ENCODE peak calls at places on chromosomes 3 and 15, in four cellular contexts. R, S, B and Y are unnamed samples.

GRCh38 chr15:98324341-98324970 is 323.9 kb upstream of the IGF1R start:
- DNase-seq in R (no peak), S (no peak), B (no peak), Y (no peak)

GRCh38 chr3:23116041-23116440 is 87.1 kb upstream of the UBE2E2 start:
- DNase-seq in R (no peak), S (no peak), B (no peak), Y (no peak)

GRCh38 chr3:13072239-13073041 is 789 bp downstream of the IQSEC1 start:
- DNase-seq in R (peak; percentile 47), S (no peak), B (no peak), Y (no peak)

GRCh38 chr3:44125882-44126281 is 115.8 kb upstream of the TOPAZ1 start:
- DNase-seq in R (no peak), S (no peak), B (no peak), Y (no peak)

GRCh38 chr3:123021388-123021787 is 6.2 kb downstream of the SEMA5B start:
- DNase-seq in R (no peak), S (no peak), B (no peak), Y (no peak)

GRCh38 chr3:86178095-86178494 is 812.9 kb downstream of the VGLL3 start:
- DNase-seq in R (no peak), S (no peak), B (no peak), Y (no peak)

GRCh38 chr3:156483002-156483401 is 71.9 kb downstream of the SSR3 start:
- DNase-seq in R (no peak), S (no peak), B (no peak), Y (no peak)

GRCh38 chr3:132773071-132773619 is 50.9 kb upstream of the NPHP3 start:
- DNase-seq in R (no peak), S (no peak), B (no peak), Y (no peak)

GRCh38 chr3:64741344-64741743 is 53.5 kb upstream of the ADAMTS9 start:
- DNase-seq in R (no peak), S (no peak), B (no peak), Y (no peak)

GRCh38 chr3:79761441-79761840 is 6.4 kb downstream of the ROBO1 start:
- DNase-seq in R (no peak), S (no peak), B (no peak), Y (no peak)

GRCh38 chr15:78929536-78930264 is 15.1 kb downstream of the CTSH start:
- DNase-seq in R (no peak), S (no peak), B (no peak), Y (peak; percentile 58)

GRCh38 chr15:33860749-33861148 is 107.5 kb upstream of the CHRM5 start:
- DNase-seq in R (no peak), S (no peak), B (no peak), Y (no peak)

GRCh38 chr3:52400275-52400793 is 44.6 kb downstream of the SEMA3G start:
- DNase-seq in R (peak; percentile 61), S (no peak), B (no peak), Y (peak; percentile 46)

GRCh38 chr3:52399131-52399530 is 45.8 kb downstream of the SEMA3G start:
- DNase-seq in R (no peak), S (no peak), B (no peak), Y (peak; percentile 43)

GRCh38 chr3:52401021-52401420 is 43.9 kb downstream of the SEMA3G start:
- DNase-seq in R (no peak), S (no peak), B (no peak), Y (peak; percentile 31)

GRCh38 chr3:52398670-52399081 is 46.2 kb downstream of the SEMA3G start:
- DNase-seq in R (no peak), S (no peak), B (no peak), Y (peak; percentile 38)

GRCh38 chr3:52399593-52399992 is 45.3 kb downstream of the SEMA3G start:
- DNase-seq in R (no peak), S (no peak), B (no peak), Y (peak; percentile 49)
- H3K27ac ChIP-seq in R (no peak overlapping the region), S (no peak overlapping the region), B (no peak overlapping the region), Y (no peak overlapping the region)

DNA sequence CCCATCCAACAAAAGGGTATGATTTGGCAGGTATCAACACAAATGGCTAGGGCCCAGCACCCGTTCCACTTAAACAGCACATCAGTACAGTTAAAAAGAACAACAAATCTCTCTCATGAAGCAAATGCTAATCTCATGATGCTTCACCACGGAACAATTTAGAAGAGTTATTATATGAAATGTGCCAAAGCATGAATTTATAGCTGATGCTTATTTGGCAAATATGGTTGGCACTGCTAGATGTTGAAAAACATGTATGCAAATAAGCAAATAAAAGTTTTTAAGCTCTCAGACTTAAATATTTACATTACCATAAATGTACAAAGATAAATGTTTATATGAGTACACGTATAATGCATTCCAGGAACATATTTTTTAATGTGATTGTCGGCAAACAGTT is 2.3 kb downstream of the PEAK1 start:
- DNase-seq in R (no peak), S (no peak), B (no peak), Y (no peak)
- H3K4me1 ChIP-seq in R (peaks cover 17% of the 10 kb centered on the region), S (peaks cover 20% of the 10 kb centered on the region), B (no peaks in the 10 kb centered on the region), Y (peaks cover 54% of the 10 kb centered on the region)

GRCh38 chr15:57640935-57641682 is 49.4 kb downstream of the MYZAP start:
- DNase-seq in R (no peak), S (no peak), B (no peak), Y (no peak)
- TF ChIP-seq CTCF in R (no peak), S (peak; percentile 23), B (peak; percentile 43), Y (peak; percentile 14)

GRCh38 chr3:11288021-11288491 is 15.9 kb downstream of the ATG7 start:
- DNase-seq in R (no peak), S (no peak), B (no peak), Y (no peak)
- H3K27ac ChIP-seq in R (peak overlapping the region; percentile 64), S (no peak overlapping the region), B (peak overlapping the region; percentile 73), Y (peak overlapping the region; percentile 80)

GRCh38 chr15:72365844-72366243 is 10.0 kb downstream of the HEXA start:
- DNase-seq in R (no peak), S (no peak), B (no peak), Y (no peak)
- H3K4me1 ChIP-seq in R (no peaks in the 10 kb centered on the region), S (no peaks in the 10 kb centered on the region), B (no peaks in the 10 kb centered on the region), Y (peaks cover 15% of the 10 kb centered on the region)